ENCODE peak calls at places on chromosomes 3 and 15, in four cellular contexts. U, Q, D and Y are unnamed samples.
A peak's percentile ranks its signal among the peaks of the same experiment; 100 is the strongest.

GRCh38 chr3:105527949-105528348 is 161.2 kb downstream of the ALCAM start:
- DNase-seq in D (no peak), U (no peak), Q (no peak), Y (no peak)

GRCh38 chr15:52657338-52657737 is 21.9 kb downstream of the ATOSA start:
- DNase-seq in Q (no peak), D (no peak), U (no peak), Y (no peak)

GRCh38 chr15:50907866-50908208 is 646 bp upstream of the AP4E1 start:
- DNase-seq in Q (no peak), D (no peak), U (no peak), Y (no peak)

GRCh38 chr3:195878424-195879274 is 29.7 kb downstream of the TNK2 start:
- DNase-seq in U (no peak), Q (no peak), D (no peak), Y (no peak)

GRCh38 chr3:16673530-16673929 is 68.3 kb upstream of the DAZL start:
- DNase-seq in U (no peak), D (no peak), Q (no peak), Y (no peak)

GRCh38 chr15:29132786-29133185 is 136.8 kb downstream of the NSMCE3 start:
- DNase-seq in U (no peak), Q (no peak), D (no peak), Y (no peak)

GRCh38 chr15:38514601-38515000 is 50.0 kb downstream of the RASGRP1 start:
- DNase-seq in D (no peak), U (peak; percentile 74), Q (no peak), Y (no peak)

GRCh38 chr3:56023546-56023945 is 444.7 kb downstream of the ERC2 start:
- DNase-seq in D (no peak), Q (no peak), U (no peak), Y (no peak)

GRCh38 chr3:38067508-38068233 is 28.7 kb downstream of the DLEC1 start:
- DNase-seq in U (no peak), D (no peak), Q (no peak), Y (no peak)

GRCh38 chr15:84764585-84764984 is 16.2 kb downstream of the ZNF592 start:
- DNase-seq in D (no peak), U (no peak), Q (no peak), Y (no peak)

GRCh38 chr3:46970391-46971091 is 6.0 kb downstream of the CCDC12 start:
- DNase-seq in U (no peak), Q (no peak), D (no peak), Y (no peak)

GRCh38 chr3:128488995-128489859 is 3.8 kb downstream of the GATA2 start:
- DNase-seq in Q (no peak), D (no peak), U (no peak), Y (no peak)

GRCh38 chr3:25588441-25589103 is 76.1 kb downstream of the TOP2B start:
- DNase-seq in D (no peak), Q (no peak), U (no peak), Y (no peak)

GRCh38 chr3:160929595-160929994 is 173.6 kb downstream of the PPM1L start:
- DNase-seq in D (no peak), U (no peak), Q (no peak), Y (no peak)

GRCh38 chr15:57216288-57216687 is 160.0 kb upstream of the CGNL1 start:
- DNase-seq in D (no peak), Q (no peak), U (no peak), Y (no peak)

GRCh38 chr3:64220161-64220560 is 5.1 kb downstream of the PRICKLE2 start:
- DNase-seq in Q (no peak), D (no peak), U (no peak), Y (no peak)

GRCh38 chr3:136078421-136079364 is 113.2 kb downstream of the PPP2R3A start:
- DNase-seq in Q (no peak), U (no peak), D (no peak), Y (no peak)

GRCh38 chr15:62426387-62426956 is 261.4 kb upstream of the C2CD4B start:
- DNase-seq in Q (no peak), U (no peak), D (no peak), Y (no peak)

GRCh38 chr15:70935631-70936030 is 43.0 kb downstream of the LRRC49 start:
- DNase-seq in Q (no peak), D (no peak), U (no peak), Y (no peak)

GRCh38 chr15:98891301-98891700 is 116.3 kb downstream of the PGPEP1L start:
- DNase-seq in Q (no peak), D (no peak), U (no peak), Y (no peak)

GRCh38 chr15:32981536-32981935 is 213.0 kb downstream of the FMN1 start:
- DNase-seq in U (no peak), Q (no peak), D (no peak), Y (no peak)

GRCh38 chr3:110343376-110343775 is 728.2 kb upstream of the NECTIN3 start:
- DNase-seq in Q (no peak), U (no peak), D (no peak), Y (no peak)

GRCh38 chr3:18847583-18848197 is 300.6 kb upstream of the KCNH8 start:
- DNase-seq in Q (no peak), U (no peak), D (peak; percentile 1), Y (no peak)

GRCh38 chr3:177358085-177358967 is 161.0 kb upstream of the TBL1XR1 start:
- DNase-seq in U (peak; percentile 83), D (peak; percentile 35), Q (no peak), Y (peak; percentile 37)

GRCh38 chr3:130429069-130430023 is 83.9 kb downstream of the COL6A5 start:
- DNase-seq in U (no peak), Q (no peak), D (no peak), Y (no peak)

GRCh38 chr15:72342385-72342784 is 22.4 kb upstream of the CELF6 start:
- DNase-seq in U (no peak), Q (peak; percentile 43), D (no peak), Y (no peak)

GRCh38 chr3:15325228-15325627 is 7.2 kb downstream of the SH3BP5 start:
- DNase-seq in U (no peak), D (no peak), Q (peak; percentile 51), Y (no peak)

GRCh38 chr15:90322531-90322930 is 29.6 kb upstream of the ZNF774 start:
- DNase-seq in Q (no peak), U (no peak), D (no peak), Y (no peak)

GRCh38 chr15:82969353-82969752 is 16.7 kb upstream of the RAMAC start:
- DNase-seq in D (no peak), Q (no peak), U (no peak), Y (no peak)

GRCh38 chr3:195522254-195523023 is 20.7 kb downstream of the PPP1R2 start:
- DNase-seq in D (no peak), U (no peak), Q (no peak), Y (no peak)

GRCh38 chr3:14475601-14476000 is 64.5 kb downstream of the GRIP2 start:
- DNase-seq in U (no peak), Q (no peak), D (no peak), Y (no peak)

GRCh38 chr15:73127302-73127936 is 75.2 kb downstream of the NEO1 start:
- DNase-seq in Q (no peak), D (no peak), U (peak; percentile 7), Y (no peak)

DNA sequence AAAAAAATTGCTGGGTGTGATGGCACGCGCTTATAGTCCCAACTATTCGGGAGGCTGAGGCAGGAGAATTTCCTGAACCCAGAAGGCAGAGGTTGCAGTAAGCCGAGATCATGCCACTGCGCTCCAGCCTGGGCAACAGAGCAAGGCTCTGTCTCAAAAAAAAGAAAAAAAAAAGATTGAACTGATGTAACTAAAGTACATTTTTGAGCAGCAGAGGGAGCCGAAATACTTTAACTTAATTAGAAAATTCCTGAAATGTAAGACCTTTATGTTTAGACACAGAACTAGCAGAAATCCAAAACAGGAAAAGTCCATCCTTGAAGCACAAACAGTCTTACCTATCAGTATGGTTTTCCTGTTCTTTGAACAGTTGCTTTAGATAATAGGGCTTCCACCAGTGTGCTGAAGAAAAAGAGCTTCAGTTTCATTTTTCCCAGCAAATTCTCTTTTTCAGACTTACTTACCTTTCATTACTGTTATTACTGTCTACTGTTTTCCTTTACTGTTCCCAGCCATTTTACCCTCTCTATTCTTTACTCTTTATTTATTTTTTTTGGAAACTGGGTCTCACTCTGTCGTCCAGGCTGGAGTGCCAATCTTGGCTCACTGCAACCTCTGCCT is 33.4 kb upstream of the ZNF609 start:
- DNase-seq in D (no peak), U (no peak), Q (no peak), Y (no peak)
- TF ChIP-seq TAF1 in D (no peak), U (no peak), Q (no peak), Y (no peak)

DNA sequence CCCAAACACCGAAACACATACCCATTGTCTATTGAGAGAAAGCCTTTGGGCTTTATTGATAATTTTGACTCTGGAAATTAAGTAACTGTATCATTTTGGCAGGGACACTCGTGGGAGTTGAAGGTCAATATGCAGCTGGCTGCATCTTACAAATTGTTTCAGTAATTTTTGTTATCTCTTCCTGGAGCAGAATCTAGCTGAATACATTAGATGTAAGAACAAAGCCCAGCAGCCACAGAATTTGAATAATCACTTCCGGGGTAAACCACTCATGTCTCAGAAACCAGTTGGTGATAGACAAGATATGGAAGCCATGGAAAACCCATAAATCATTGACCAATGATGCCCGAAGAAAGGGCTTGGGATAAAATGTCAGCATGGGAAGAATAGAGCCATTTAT is 107.6 kb upstream of the SLC4A7 start:
- DNase-seq in D (no peak), U (no peak), Q (no peak), Y (no peak)
- TF ChIP-seq POLR2AphosphoS5 in D (no peak), U (no peak), Q (no peak), Y (no peak)

GRCh38 chr15:77342767-77343166 is 77.1 kb downstream of the PEAK1 start:
- DNase-seq in D (no peak), U (no peak), Q (no peak), Y (no peak)
- TF ChIP-seq TAF1 in D (no peak), U (no peak), Q (no peak), Y (no peak)

GRCh38 chr15:40932625-40933519 is 3.7 kb downstream of the DLL4 start:
- DNase-seq in U (no peak), D (no peak), Q (no peak), Y (no peak)
- TF ChIP-seq POLR2AphosphoS5 in U (no peak), D (no peak), Q (no peak), Y (no peak)

GRCh38 chr3:53597136-53597915 is 102.9 kb downstream of the CACNA1D start:
- DNase-seq in Q (no peak), D (no peak), U (no peak), Y (no peak)
- TF ChIP-seq TAF1 in Q (no peak), D (no peak), U (no peak), Y (no peak)

DNA sequence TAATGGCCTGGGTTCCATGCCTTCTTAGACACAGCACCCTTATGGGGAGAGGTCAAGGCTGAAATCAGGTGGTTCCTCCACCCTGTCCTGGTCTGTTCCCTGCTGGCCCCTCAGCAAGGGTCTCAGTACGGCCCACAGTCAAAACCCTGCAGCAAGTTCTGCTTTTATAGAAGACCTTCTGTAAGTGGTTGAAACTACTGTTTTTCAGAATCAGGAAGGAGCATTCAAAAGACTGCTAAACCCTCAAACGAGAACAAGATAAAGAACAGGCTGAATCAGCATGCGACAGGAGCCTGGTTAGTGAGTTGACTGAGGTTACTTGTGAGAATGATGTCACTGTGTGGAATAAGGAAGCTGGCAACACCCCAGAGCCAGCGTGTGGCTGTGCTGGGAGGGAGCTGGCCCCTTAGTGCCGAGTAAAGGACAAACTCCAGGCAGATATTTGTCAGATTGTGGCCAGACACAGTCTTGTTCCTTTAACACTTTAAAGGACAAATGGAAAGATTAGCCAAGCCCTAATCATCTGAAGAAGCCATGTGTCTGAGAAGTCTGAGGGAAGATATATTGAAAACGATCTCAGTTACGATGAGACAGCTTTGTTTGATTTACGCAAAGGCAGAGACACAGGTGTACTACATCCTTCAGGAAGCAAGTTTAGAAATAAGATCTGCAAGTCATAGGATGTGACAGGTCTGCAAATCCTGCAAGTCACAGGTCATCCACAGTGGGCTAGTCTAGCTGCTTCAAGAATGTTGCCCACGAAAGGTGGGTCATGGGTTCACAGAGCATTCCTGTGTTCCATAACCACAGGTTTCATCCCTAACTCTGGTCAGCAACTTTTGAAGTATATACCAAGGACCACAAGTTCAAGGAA is 54.0 kb downstream of the B3GNT5 start:
- DNase-seq in D (peak; percentile 10), U (peak; percentile 21), Q (no peak), Y (no peak)
- TF ChIP-seq POLR2AphosphoS5 in D (no peak), U (no peak), Q (no peak), Y (no peak)